ENCODE peak calls at places on chromosomes 7 and 10, in four cellular contexts. Q is uterus, O is erythroblast, A is Peyer's patch. H is an unnamed sample.

GRCh38 chr7:131546126-131546525 is 10.3 kb downstream of the PODXL start:
- DNase-seq in Q (no peak), O (no peak), A (no peak), H (no peak)

GRCh38 chr7:10015687-10016086 is 958.0 kb upstream of the PHF14 start:
- DNase-seq in Q (no peak), O (no peak), A (no peak), H (no peak)

GRCh38 chr10:133128126-133129081 is 31.6 kb upstream of the KNDC1 start:
- DNase-seq in Q (no peak), O (no peak), A (peak; percentile 43), H (no peak)

GRCh38 chr10:95588025-95588424 is 26.9 kb upstream of the SORBS1 start:
- DNase-seq in Q (no peak), O (peak; percentile 18), A (no peak), H (no peak)

GRCh38 chr7:135855836-135856235 is 107.2 kb upstream of the FAM180A start:
- DNase-seq in Q (no peak), O (no peak), A (no peak), H (no peak)

GRCh38 chr7:105621617-105622016 is 40.3 kb upstream of the EFCAB10 start:
- DNase-seq in Q (peak; percentile 65), O (no peak), A (no peak), H (no peak)

GRCh38 chr7:81956520-81956919 is 186.7 kb upstream of the HGF start:
- DNase-seq in Q (no peak), O (peak; percentile 38), A (no peak), H (peak; percentile 5)

GRCh38 chr10:130254168-130255061 is 118.2 kb downstream of the GLRX3 start:
- DNase-seq in Q (no peak), O (no peak), A (no peak), H (no peak)

GRCh38 chr10:102421645-102422585 is 1.3 kb downstream of the FBXL15 start:
- DNase-seq in Q (no peak), O (peak; percentile 83), A (peak; percentile 77), H (no peak)

GRCh38 chr7:17098515-17098914 is 199.9 kb upstream of the AHR start:
- DNase-seq in Q (no peak), O (no peak), A (no peak), H (no peak)

GRCh38 chr7:17099083-17099973 is 199.1 kb upstream of the AHR start:
- DNase-seq in Q (no peak), O (no peak), A (peak; percentile 66), H (no peak)

GRCh38 chr7:17097668-17098297 is 200.7 kb upstream of the AHR start:
- DNase-seq in Q (no peak), O (no peak), A (no peak), H (no peak)

GRCh38 chr7:17095001-17095574 is 203.4 kb upstream of the AHR start:
- DNase-seq in Q (no peak), O (no peak), A (no peak), H (no peak)

DNA sequence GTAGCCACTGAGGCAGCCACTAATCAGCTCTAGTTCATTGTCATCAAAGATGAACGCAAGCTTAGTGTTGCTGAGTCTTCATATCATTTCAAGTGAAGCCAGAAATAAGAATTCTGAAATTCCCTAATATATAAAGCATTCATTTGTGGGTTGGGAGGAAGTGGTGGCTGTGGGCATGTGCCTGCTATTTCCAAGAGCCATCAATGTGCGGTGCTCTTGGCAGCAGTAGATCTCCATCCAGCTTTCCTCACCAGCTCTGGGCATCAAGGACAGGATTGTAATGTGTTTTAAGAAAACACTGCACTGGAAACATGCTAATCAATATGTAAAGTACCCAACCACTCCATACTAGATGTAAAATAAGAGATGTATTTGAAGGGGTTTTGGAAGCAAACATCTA is 202.5 kb upstream of the AHR start:
- DNase-seq in Q (no peak), O (no peak), A (no peak), H (no peak)
- TF ChIP-seq POLR2A in Q (no peak), O (no peak), A (no peak), H (no peak)

GRCh38 chr7:108293190-108293612 is 163.0 kb downstream of the NRCAM start:
- DNase-seq in Q (no peak), O (no peak), A (no peak), H (no peak)
- TF ChIP-seq POLR2A in Q (no peak), O (no peak), A (no peak), H (no peak)

GRCh38 chr10:29647483-29647882 is 12.7 kb upstream of the SVIL start:
- DNase-seq in Q (no peak), O (no peak), A (no peak), H (no peak)
- TF ChIP-seq POLR2A in Q (no peak), O (no peak), A (no peak), H (no peak)

GRCh38 chr10:121442086-121442485 is 156.2 kb downstream of the FGFR2 start:
- DNase-seq in Q (no peak), O (no peak), A (no peak), H (no peak)
- TF ChIP-seq POLR2A in Q (no peak), O (no peak), A (no peak), H (no peak)

DNA sequence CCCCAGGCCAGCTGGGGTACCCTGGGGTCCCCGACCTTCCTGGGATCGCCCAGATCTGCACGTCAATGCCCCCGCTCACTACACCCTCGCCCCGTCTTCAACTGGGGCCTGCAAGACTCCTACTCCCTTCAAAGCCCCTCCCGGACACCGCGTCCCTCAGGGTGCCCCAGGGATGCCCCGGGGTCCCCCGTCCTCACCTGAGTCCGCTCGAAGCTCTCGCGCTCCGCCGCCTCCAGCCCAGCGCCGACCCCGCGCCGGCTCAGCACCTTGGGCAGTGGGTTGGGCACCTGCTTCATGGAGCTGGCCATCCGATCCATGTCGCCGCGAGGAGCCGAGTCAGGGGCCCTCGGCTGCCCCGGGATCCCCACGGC is at the start of gene HIP1:
- DNase-seq in Q (no peak), O (no peak), A (no peak), H (peak; percentile 33)
- TF ChIP-seq POLR2A in Q (no peak), O (no peak), A (no peak), H (no peak)

GRCh38 chr10:28497313-28498126 is 35.4 kb upstream of the WAC start:
- DNase-seq in Q (no peak), O (no peak), A (no peak), H (no peak)

GRCh38 chr10:28494420-28494819 is 38.5 kb upstream of the WAC start:
- DNase-seq in Q (no peak), O (peak; percentile 94), A (no peak), H (no peak)

GRCh38 chr10:28496481-28496961 is 36.4 kb upstream of the WAC start:
- DNase-seq in Q (no peak), O (no peak), A (no peak), H (no peak)

GRCh38 chr10:28495084-28495483 is 37.8 kb upstream of the WAC start:
- DNase-seq in Q (no peak), O (no peak), A (no peak), H (no peak)

DNA sequence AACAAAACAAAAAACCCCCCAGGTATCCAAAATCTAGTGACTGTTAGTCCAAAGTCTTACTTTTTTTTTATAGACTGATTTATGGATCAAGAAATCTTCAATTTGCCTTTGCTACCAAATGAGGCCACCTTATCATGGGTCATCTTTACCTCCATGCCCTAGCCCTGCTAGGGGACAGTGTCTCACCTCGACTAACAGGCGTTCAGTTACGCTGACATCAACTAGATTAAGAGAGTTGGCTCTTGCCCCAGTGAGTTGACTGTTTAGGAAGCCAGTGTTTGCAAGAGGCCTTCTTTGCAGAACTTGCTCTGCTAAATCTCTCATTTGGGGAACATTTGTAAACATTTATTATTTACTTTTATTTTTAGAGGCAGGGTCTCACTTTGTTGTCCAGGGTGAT is 36.9 kb upstream of the WAC start:
- DNase-seq in Q (no peak), O (peak; percentile 4), A (no peak), H (no peak)
- TF ChIP-seq POLR2A in Q (no peak), O (no peak), A (no peak), H (no peak)

GRCh38 chr7:129434172-129434845 is at the start of gene STRIP2:
- DNase-seq in Q (peak; percentile 86), O (peak; percentile 91), A (peak; percentile 95), H (peak; percentile 91)
- TF ChIP-seq POLR2A in Q (peak; percentile 55), O (peak; percentile 92), A (no peak), H (peak; percentile 84)

DNA sequence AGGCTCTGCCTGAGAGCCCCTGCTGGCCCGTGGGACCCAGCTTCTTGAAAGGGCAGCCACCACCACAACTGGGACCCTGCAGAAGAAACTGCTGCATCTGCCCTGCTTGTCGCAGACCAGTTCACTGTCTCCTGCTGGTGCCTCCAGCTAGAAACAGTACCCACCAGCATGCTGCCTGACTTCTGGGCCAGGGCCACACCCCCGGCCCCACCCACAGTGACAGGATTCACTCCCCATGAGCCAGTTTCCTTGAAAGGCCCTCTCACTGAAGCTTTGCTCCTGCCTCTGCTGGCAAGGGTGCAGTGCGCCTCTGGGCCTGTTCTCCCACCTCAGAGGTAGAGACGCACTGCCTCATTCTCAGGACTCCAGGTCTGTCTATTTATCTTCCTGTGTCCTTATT is 32.4 kb downstream of the ANXA11 start:
- DNase-seq in Q (no peak), O (no peak), A (peak; percentile 68), H (no peak)
- TF ChIP-seq POLR2A in Q (no peak), O (no peak), A (no peak), H (no peak)

DNA sequence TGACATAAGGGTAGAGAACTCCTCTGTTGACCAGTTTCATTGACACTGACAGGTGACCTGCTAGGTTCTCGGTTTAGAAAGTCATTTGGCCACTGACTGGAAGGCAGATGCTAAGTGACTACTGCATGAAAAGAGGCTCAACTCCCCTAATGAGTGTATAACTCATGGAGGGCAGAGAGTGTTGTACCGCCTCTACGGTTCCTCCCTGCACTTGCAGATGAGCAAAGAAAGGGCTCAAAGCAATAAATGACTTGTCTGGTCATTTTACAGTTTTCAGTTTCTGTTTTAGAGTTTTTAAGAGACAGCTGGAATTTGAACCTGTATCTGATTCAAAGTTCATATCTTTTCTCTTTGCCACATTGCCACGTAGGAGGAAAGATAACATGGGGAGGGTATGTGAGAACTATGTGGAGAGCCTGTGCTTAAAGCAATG is 2.9 kb upstream of the FGL2 start:
- DNase-seq in Q (no peak), O (no peak), A (no peak), H (no peak)
- TF ChIP-seq POLR2A in Q (no peak), O (no peak), A (no peak), H (no peak)

H was measured in H54.